ENCODE peak calls at places on chromosomes 3 and 15, in four cellular contexts. X, H, I and K are unnamed samples.

GRCh38 chr3:195896361-195897080 is 11.8 kb downstream of the TNK2 start:
- DNase-seq in X (peak; percentile 21), I (peak; percentile 53), H (peak; percentile 68), K (peak; percentile 84)

GRCh38 chr15:81176291-81176893 is 20.3 kb upstream of the IL16 start:
- DNase-seq in X (no peak), I (no peak), H (peak; percentile 21), K (no peak)

GRCh38 chr15:80031841-80032240 is 27.6 kb upstream of the ZFAND6 start:
- DNase-seq in X (no peak), H (peak; percentile 12), I (no peak), K (no peak)

GRCh38 chr3:33887478-33887877 is 89.0 kb downstream of the PDCD6IP start:
- DNase-seq in X (no peak), H (no peak), I (no peak), K (no peak)

GRCh38 chr3:57805674-57806073 is 49.6 kb downstream of the SLMAP start:
- DNase-seq in I (no peak), H (peak; percentile 73), X (no peak), K (peak; percentile 54)

GRCh38 chr3:43497905-43498365 is 123.9 kb downstream of the ANO10 start:
- DNase-seq in X (no peak), H (no peak), I (no peak), K (peak; percentile 45)

GRCh38 chr3:46498916-46499519 is 1.2 kb downstream of the RTP3 start:
- DNase-seq in I (no peak), H (no peak), X (no peak), K (no peak)

GRCh38 chr3:192063570-192063969 is 602.6 kb downstream of the PYDC2 start:
- DNase-seq in X (no peak), I (no peak), H (no peak), K (no peak)

GRCh38 chr3:112531358-112531781 is 30.4 kb downstream of the ATG3 start:
- DNase-seq in I (no peak), H (peak; percentile 31), X (no peak), K (peak; percentile 44)

GRCh38 chr3:31242026-31242455 is 290.7 kb upstream of the STT3B start:
- DNase-seq in I (no peak), H (no peak), X (no peak), K (no peak)

GRCh38 chr15:47185222-47185800 is 532.0 kb upstream of the SEMA6D start:
- DNase-seq in H (no peak), I (no peak), X (no peak), K (no peak)

GRCh38 chr15:35290301-35290721 is 205.2 kb upstream of the NANOGP8 start:
- DNase-seq in X (no peak), H (no peak), I (no peak), K (no peak)

GRCh38 chr3:126954141-126954845 is 28.6 kb upstream of the PLXNA1 start:
- DNase-seq in H (no peak), X (peak; percentile 5), I (no peak), K (no peak)

GRCh38 chr3:50447290-50447840 is 56.1 kb downstream of the CACNA2D2 start:
- DNase-seq in I (no peak), H (no peak), X (no peak), K (no peak)

GRCh38 chr3:14900881-14901873 is 46.2 kb upstream of the NR2C2 start:
- DNase-seq in H (no peak), I (no peak), X (no peak), K (no peak)

GRCh38 chr15:70902105-70902504 is 9.5 kb downstream of the LRRC49 start:
- DNase-seq in H (peak; percentile 68), I (no peak), X (no peak), K (peak; percentile 81)

GRCh38 chr15:76905855-76906254 is 715 bp upstream of the SCAPER start:
- DNase-seq in H (no peak), I (no peak), X (no peak), K (no peak)

GRCh38 chr3:76345878-76346277 is 560.5 kb upstream of the ZNF717 start:
- DNase-seq in I (no peak), X (no peak), H (no peak), K (no peak)

GRCh38 chr15:52506549-52506948 is 22.1 kb downstream of the MYO5A start:
- DNase-seq in X (no peak), I (no peak), H (no peak), K (no peak)

GRCh38 chr3:172519241-172519640 is 4.0 kb downstream of the TNFSF10 start:
- DNase-seq in I (no peak), X (no peak), H (no peak), K (no peak)

GRCh38 chr3:153379516-153379915 is 217.5 kb downstream of the RAP2B start:
- DNase-seq in X (no peak), I (no peak), H (peak; percentile 40), K (peak; percentile 76)

GRCh38 chr3:72485649-72486048 is 362.6 kb downstream of the SHQ1 start:
- DNase-seq in I (no peak), H (peak; percentile 41), X (no peak), K (peak; percentile 82)

GRCh38 chr15:51931638-51932037 is 39.9 kb downstream of the LEO1 start:
- DNase-seq in H (no peak), X (no peak), I (no peak), K (peak; percentile 24)

GRCh38 chr3:129822679-129823078 is 70.8 kb downstream of the TMCC1 start:
- DNase-seq in X (no peak), H (peak; percentile 54), I (no peak), K (peak; percentile 88)

GRCh38 chr3:194091141-194091540 is 44.8 kb upstream of the HES1 start:
- DNase-seq in X (no peak), H (peak; percentile 60), I (no peak), K (peak; percentile 66)

GRCh38 chr15:78930577-78931388 is 14.1 kb downstream of the CTSH start:
- DNase-seq in H (peak; percentile 95), I (no peak), X (no peak), K (peak; percentile 87)

GRCh38 chr3:170985304-170985703 is 41.2 kb downstream of the SLC2A2 start:
- DNase-seq in H (no peak), I (no peak), X (no peak), K (no peak)

GRCh38 chr15:70505971-70506887 is 257.1 kb downstream of the UACA start:
- DNase-seq in X (no peak), I (no peak), H (no peak), K (no peak)

GRCh38 chr3:19190602-19191001 is 42.3 kb downstream of the KCNH8 start:
- DNase-seq in I (no peak), H (no peak), X (no peak), K (no peak)

GRCh38 chr3:150020527-150020926 is 49.8 kb upstream of the PFN2 start:
- DNase-seq in X (no peak), H (peak; percentile 51), I (no peak), K (peak; percentile 45)

GRCh38 chr3:102085431-102086226 is 236.3 kb downstream of the NFKBIZ start:
- DNase-seq in X (no peak), I (no peak), H (no peak), K (no peak)

GRCh38 chr3:122784436-122784835 is 9.2 kb downstream of the HSPBAP1 start:
- DNase-seq in I (no peak), H (peak; percentile 25), X (no peak), K (peak; percentile 48)

GRCh38 chr3:140244893-140245292 is 309.9 kb downstream of the CLSTN2 start:
- DNase-seq in H (no peak), I (no peak), X (no peak), K (peak; percentile 6)

GRCh38 chr15:47371939-47372338 is 345.4 kb upstream of the SEMA6D start:
- DNase-seq in X (no peak), H (no peak), I (no peak), K (no peak)

GRCh38 chr3:194251007-194251406 is 100.1 kb downstream of the CPN2 start:
- DNase-seq in X (no peak), I (no peak), H (no peak), K (no peak)

GRCh38 chr3:8450618-8451017 is 51.0 kb upstream of the LMCD1 start:
- DNase-seq in X (no peak), H (peak; percentile 52), I (no peak), K (peak; percentile 75)

GRCh38 chr3:42699511-42699971 is 3.1 kb downstream of the HHATL start:
- DNase-seq in X (no peak), I (no peak), H (no peak), K (no peak)

GRCh38 chr3:44893097-44893496 is 18.7 kb downstream of the TGM4 start:
- DNase-seq in X (no peak), H (peak; percentile 61), I (no peak), K (peak; percentile 59)